ENCODE peak calls at places on chromosome 13, in five cellular contexts. X is EL, H is foreskin fibroblast, Y is NCI-H1092 treated with DMSO at 0.1 percent for 48 hours, G is right cardiac atrium. U is an unnamed sample.

GRCh38 chr13:73210218-73210883 is 151.5 kb downstream of the KLF5 start:
- DNase-seq in X (no peak), H (no peak), Y (no peak), G (no peak), U (peak; percentile 74)

GRCh38 chr13:32209670-32210069 is 105.5 kb downstream of the ZAR1L start:
- DNase-seq in X (no peak), H (peak; percentile 23), Y (no peak), G (no peak), U (no peak)

GRCh38 chr13:43289458-43290255 is 266.3 kb downstream of the DNAJC15 start:
- DNase-seq in X (peak; percentile 29), H (no peak), Y (peak; percentile 56), G (no peak), U (no peak)

GRCh38 chr13:20997301-20998061 is 63.9 kb downstream of the LATS2 start:
- DNase-seq in X (peak; percentile 96), H (peak; percentile 86), Y (no peak), G (peak; percentile 79), U (peak; percentile 43)

GRCh38 chr13:76848596-76848995 is 37.6 kb downstream of the KCTD12 start:
- DNase-seq in X (no peak), H (peak; percentile 71), Y (peak; percentile 34), G (peak; percentile 66), U (no peak)

GRCh38 chr13:103517066-103517767 is 451.0 kb upstream of the SLC10A2 start:
- DNase-seq in X (no peak), H (no peak), Y (peak; percentile 44), G (no peak), U (peak; percentile 97)

GRCh38 chr13:98972627-98973026 is 5.2 kb downstream of the DOCK9 start:
- DNase-seq in X (peak; percentile 93), H (peak; percentile 70), Y (no peak), G (no peak), U (peak; percentile 81)

GRCh38 chr13:102195566-102196462 is 206.0 kb downstream of the FGF14 start:
- DNase-seq in X (no peak), H (peak; percentile 71), Y (no peak), G (no peak), U (peak; percentile 35)

U was measured in renal cortical epithelial cell.